ENCODE peak calls at places on chromosomes 4 and X, in ten cellular contexts. W is AG10803, H is GM20000, O is uterus, D is foreskin fibroblast, M is retinal pigment epithelial cell, E is choroid plexus epithelial cell, V is fibroblast of pulmonary artery, F is WTC11, J is AG09319. Q is an unnamed sample.

GRCh38 chr4:135050086-135050717 is 848.6 kb upstream of the PABPC4L start:
- DNase-seq in M (no peak), H (no peak), F (no peak), W (no peak), V (peak; percentile 4), J (no peak), D (no peak), E (peak; percentile 20), O (no peak), Q (no peak)

GRCh38 chr4:170089274-170089742 is 448 bp downstream of the AADAT start:
- DNase-seq in V (peak; percentile 48), W (peak; percentile 33), F (peak; percentile 33), H (no peak), M (peak; percentile 29), O (peak; percentile 19), D (peak; percentile 62), J (no peak), E (peak; percentile 52), Q (peak; percentile 11)

GRCh38 chr4:113350576-113350975 is 301.1 kb downstream of the ANK2 start:
- DNase-seq in F (no peak), V (no peak), H (no peak), O (no peak), E (no peak), W (peak; percentile 4), D (no peak), M (no peak), J (no peak), Q (no peak)

GRCh38 chr4:8128096-8128856 is 30.3 kb downstream of the ABLIM2 start:
- DNase-seq in J (no peak), H (no peak), V (no peak), M (no peak), O (no peak), D (no peak), W (no peak), E (peak; percentile 16), F (no peak), Q (no peak)

GRCh38 chr4:152154433-152154832 is 381.5 kb downstream of the FBXW7 start:
- DNase-seq in M (no peak), E (no peak), H (no peak), V (no peak), O (no peak), F (no peak), J (no peak), W (no peak), D (no peak), Q (no peak)

GRCh38 chrX:87525771-87526229 is 8.2 kb downstream of the KLHL4 start:
- DNase-seq in D (peak; percentile 0), M (no peak), E (peak; percentile 84), V (peak; percentile 80), W (no peak), F (no peak), J (no peak), O (no peak), H (no peak), Q (no peak)

GRCh38 chr4:112113786-112114185 is 31.5 kb upstream of the FAM241A start:
- DNase-seq in V (no peak), D (no peak), M (no peak), W (no peak), F (no peak), O (no peak), H (no peak), E (no peak), J (no peak), Q (no peak)

GRCh38 chr4:145839151-145839550 is 99.5 kb downstream of the ZNF827 start:
- DNase-seq in J (no peak), O (no peak), E (peak; percentile 77), D (no peak), M (no peak), F (no peak), V (no peak), W (no peak), H (no peak), Q (no peak)

GRCh38 chr4:83558693-83559092 is 22.8 kb downstream of the GPAT3 start:
- DNase-seq in O (no peak), V (no peak), F (no peak), D (peak; percentile 41), J (no peak), H (no peak), W (peak; percentile 44), M (no peak), E (peak; percentile 32), Q (no peak)

GRCh38 chr4:142940614-142941013 is 94.5 kb upstream of the INPP4B start:
- DNase-seq in F (no peak), H (no peak), D (peak; percentile 4), V (no peak), M (no peak), J (no peak), E (no peak), W (no peak), O (no peak), Q (no peak)

GRCh38 chr4:28788929-28789490 is 1928.4 kb downstream of the STIM2 start:
- DNase-seq in E (no peak), M (no peak), H (no peak), W (no peak), D (no peak), F (no peak), J (no peak), V (no peak), O (no peak), Q (no peak)
- TF ChIP-seq CTCF in E (no peak), M (no peak), H (no peak), W (no peak), D (no peak), F (no peak), J (no peak), V (no peak), O (no peak), Q (no peak)

GRCh38 chr4:155403886-155404285 is 27.1 kb upstream of the MAP9 start:
- DNase-seq in M (no peak), W (peak; percentile 42), V (peak; percentile 58), J (peak; percentile 15), D (peak; percentile 69), H (no peak), E (peak; percentile 64), F (no peak), O (no peak), Q (no peak)
- TF ChIP-seq CTCF in M (peak; percentile 36), W (peak; percentile 43), V (peak; percentile 18), J (peak; percentile 43), D (peak; percentile 28), H (peak; percentile 5), E (peak; percentile 40), F (no peak), O (peak; percentile 43), Q (no peak)

GRCh38 chrX:103100484-103100883 is 7.5 kb upstream of the NXF3 start:
- DNase-seq in F (no peak), M (no peak), H (no peak), D (no peak), W (no peak), V (no peak), O (no peak), J (no peak), E (no peak), Q (no peak)

GRCh38 chrX:103098488-103098887 is 5.5 kb upstream of the NXF3 start:
- DNase-seq in F (no peak), H (no peak), O (no peak), E (no peak), W (no peak), D (no peak), M (no peak), J (no peak), V (no peak), Q (no peak)

GRCh38 chrX:103099706-103100105 is 6.8 kb upstream of the NXF3 start:
- DNase-seq in V (no peak), W (no peak), D (no peak), O (no peak), H (no peak), E (no peak), F (no peak), J (no peak), M (peak; percentile 34), Q (no peak)

GRCh38 chrX:103101280-103102042 is 8.5 kb upstream of the NXF3 start:
- DNase-seq in O (no peak), J (no peak), H (no peak), D (no peak), F (peak; percentile 14), M (no peak), E (peak; percentile 2), W (no peak), V (peak; percentile 20), Q (no peak)
- TF ChIP-seq CTCF in O (no peak), J (no peak), H (no peak), D (no peak), F (no peak), M (no peak), E (no peak), W (no peak), V (no peak), Q (no peak)

GRCh38 chrX:111365770-111366325 is 46.1 kb downstream of the DCX start:
- DNase-seq in W (no peak), E (no peak), D (no peak), J (no peak), H (no peak), M (no peak), V (no peak), F (no peak), O (no peak), Q (no peak)
- TF ChIP-seq CTCF in W (no peak), E (no peak), D (no peak), J (no peak), H (no peak), M (no peak), V (no peak), F (no peak), O (no peak), Q (no peak)

GRCh38 chr4:159383569-159383934 is 280.7 kb downstream of the RAPGEF2 start:
- DNase-seq in O (no peak), M (no peak), F (no peak), D (no peak), H (no peak), E (no peak), J (no peak), W (no peak), V (no peak), Q (no peak)

GRCh38 chr4:159382875-159383568 is 280.1 kb downstream of the RAPGEF2 start:
- DNase-seq in E (no peak), D (no peak), J (no peak), V (peak; percentile 25), M (no peak), H (no peak), W (no peak), O (no peak), F (no peak), Q (no peak)

GRCh38 chr4:159386620-159387019 is 283.7 kb downstream of the RAPGEF2 start:
- DNase-seq in V (no peak), J (no peak), E (no peak), F (no peak), H (no peak), M (no peak), D (no peak), O (no peak), W (no peak), Q (no peak)

GRCh38 chr4:159384017-159384416 is 281.1 kb downstream of the RAPGEF2 start:
- DNase-seq in V (no peak), H (no peak), F (no peak), O (no peak), D (no peak), W (no peak), M (no peak), J (no peak), E (no peak), Q (no peak)

GRCh38 chr4:159384619-159385018 is 281.7 kb downstream of the RAPGEF2 start:
- DNase-seq in D (no peak), F (no peak), E (peak; percentile 37), V (no peak), O (no peak), J (no peak), H (no peak), M (no peak), W (peak; percentile 6), Q (no peak)
- TF ChIP-seq CTCF in D (peak; percentile 13), F (no peak), E (peak; percentile 37), V (peak; percentile 24), O (no peak), J (no peak), H (no peak), M (no peak), W (peak; percentile 40), Q (no peak)

Q was measured in GM13976.